ENCODE peak calls at places on chromosome 3, in five cellular contexts. One of them, this sample, is unnamed.

GRCh38 chr3:53258600-53259426 is 3.0 kb upstream of the TKT start:
- DNase-seq in neuronal stem cell: no peak
- DNase-seq in GM23248: no peak
- DNase-seq in OCI-LY7: no peak
- DNase-seq in hepatocyte: no peak
- DNase-seq in this sample: no peak

GRCh38 chr3:159773706-159774105 is 214.9 kb upstream of the IL12A start:
- DNase-seq in GM23248: no peak
- DNase-seq in OCI-LY7: no peak
- DNase-seq in neuronal stem cell: no peak
- DNase-seq in hepatocyte: no peak
- DNase-seq in this sample: no peak

GRCh38 chr3:134905647-134905935 is 110.5 kb downstream of the EPHB1 start:
- DNase-seq in GM23248: no peak
- DNase-seq in OCI-LY7: no peak
- DNase-seq in neuronal stem cell: no peak
- DNase-seq in hepatocyte: no peak
- DNase-seq in this sample: no peak

GRCh38 chr3:88810455-88810854 is 297.0 kb upstream of the EPHA3 start:
- DNase-seq in OCI-LY7: no peak
- DNase-seq in GM23248: peak
- DNase-seq in hepatocyte: no peak
- DNase-seq in neuronal stem cell: no peak
- DNase-seq in this sample: no peak

GRCh38 chr3:172213765-172214358 is 174.5 kb downstream of the FNDC3B start:
- DNase-seq in GM23248: no peak
- DNase-seq in OCI-LY7: no peak
- DNase-seq in neuronal stem cell: no peak
- DNase-seq in hepatocyte: no peak
- DNase-seq in this sample: no peak

GRCh38 chr3:153749070-153749610 is 372.1 kb upstream of the ARHGEF26 start:
- DNase-seq in OCI-LY7: no peak
- DNase-seq in hepatocyte: no peak
- DNase-seq in GM23248: peak
- DNase-seq in neuronal stem cell: no peak
- DNase-seq in this sample: no peak

GRCh38 chr3:11564577-11565001 is 79.1 kb downstream of the VGLL4 start:
- DNase-seq in neuronal stem cell: no peak
- DNase-seq in hepatocyte: no peak
- DNase-seq in OCI-LY7: no peak
- DNase-seq in GM23248: no peak
- DNase-seq in this sample: no peak

GRCh38 chr3:3683261-3683660 is 116.0 kb upstream of the LRRN1 start:
- DNase-seq in OCI-LY7: no peak
- DNase-seq in neuronal stem cell: no peak
- DNase-seq in GM23248: no peak
- DNase-seq in hepatocyte: no peak
- DNase-seq in this sample: no peak

GRCh38 chr3:61819861-61820260 is 258.5 kb downstream of the PTPRG start:
- DNase-seq in GM23248: peak
- DNase-seq in neuronal stem cell: no peak
- DNase-seq in OCI-LY7: no peak
- DNase-seq in hepatocyte: no peak
- DNase-seq in this sample: no peak

GRCh38 chr3:51581529-51581928 is 43.0 kb downstream of the RAD54L2 start:
- DNase-seq in hepatocyte: peak
- DNase-seq in neuronal stem cell: no peak
- DNase-seq in OCI-LY7: no peak
- DNase-seq in GM23248: peak
- DNase-seq in this sample: no peak

GRCh38 chr3:194276768-194277546 is 74.2 kb downstream of the CPN2 start:
- DNase-seq in GM23248: peak
- DNase-seq in neuronal stem cell: no peak
- DNase-seq in hepatocyte: peak
- DNase-seq in OCI-LY7: no peak
- DNase-seq in this sample: no peak

GRCh38 chr3:38725726-38726410 is 76.4 kb upstream of the SCN5A start:
- DNase-seq in GM23248: peak
- DNase-seq in hepatocyte: no peak
- DNase-seq in neuronal stem cell: no peak
- DNase-seq in OCI-LY7: no peak
- DNase-seq in this sample: no peak

GRCh38 chr3:10322355-10322715 is 1.4 kb upstream of the SEC13 start:
- DNase-seq in neuronal stem cell: no peak
- DNase-seq in OCI-LY7: peak
- DNase-seq in GM23248: no peak
- DNase-seq in hepatocyte: no peak
- DNase-seq in this sample: no peak

DNA sequence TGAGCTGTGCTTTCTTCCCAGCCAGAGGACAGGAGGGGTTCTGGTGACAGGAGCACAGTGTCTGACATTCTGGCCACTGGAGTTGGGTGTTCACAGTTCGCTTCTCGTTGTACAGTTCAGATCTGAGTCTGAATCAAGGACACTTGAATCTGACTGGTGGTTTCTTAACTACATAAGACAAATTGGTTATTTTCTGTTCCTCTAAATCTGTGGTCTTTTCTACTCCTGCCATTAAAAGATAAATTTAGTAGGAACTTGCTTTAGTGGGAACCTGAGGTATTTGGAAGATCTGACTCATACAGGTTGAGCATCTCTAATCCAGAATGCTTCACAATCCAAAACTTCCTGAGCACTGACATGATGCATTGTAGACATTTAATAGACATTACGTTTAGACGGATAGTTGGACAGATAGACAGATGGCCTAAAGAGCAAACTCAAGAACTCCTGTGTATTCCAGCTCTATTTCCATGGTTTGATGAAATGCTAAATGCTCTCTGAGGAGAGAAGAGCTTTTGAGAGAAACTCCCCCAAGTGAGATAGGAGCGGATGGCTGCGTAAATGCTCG is 71.0 kb downstream of the CCK start:
- DNase-seq in GM23248: no peak
- DNase-seq in hepatocyte: no peak
- DNase-seq in OCI-LY7: no peak
- DNase-seq in neuronal stem cell: no peak
- DNase-seq in this sample: no peak
- H3K4me3 ChIP-seq in GM23248: no peak
- H3K4me3 ChIP-seq in hepatocyte: no peak
- H3K4me3 ChIP-seq in OCI-LY7: peak
- H3K4me3 ChIP-seq in neuronal stem cell: no peak
- H3K4me3 ChIP-seq in this sample: no peak

GRCh38 chr3:1823867-1824266 is 274.8 kb upstream of the CNTN4 start:
- DNase-seq in GM23248: no peak
- DNase-seq in OCI-LY7: no peak
- DNase-seq in hepatocyte: no peak
- DNase-seq in neuronal stem cell: no peak
- DNase-seq in this sample: no peak
- H3K4me2 ChIP-seq in GM23248: no peak
- H3K4me2 ChIP-seq in OCI-LY7: no peak
- H3K4me2 ChIP-seq in hepatocyte: no peak
- H3K4me2 ChIP-seq in neuronal stem cell: no peak
- H3K4me2 ChIP-seq in this sample: no peak

DNA sequence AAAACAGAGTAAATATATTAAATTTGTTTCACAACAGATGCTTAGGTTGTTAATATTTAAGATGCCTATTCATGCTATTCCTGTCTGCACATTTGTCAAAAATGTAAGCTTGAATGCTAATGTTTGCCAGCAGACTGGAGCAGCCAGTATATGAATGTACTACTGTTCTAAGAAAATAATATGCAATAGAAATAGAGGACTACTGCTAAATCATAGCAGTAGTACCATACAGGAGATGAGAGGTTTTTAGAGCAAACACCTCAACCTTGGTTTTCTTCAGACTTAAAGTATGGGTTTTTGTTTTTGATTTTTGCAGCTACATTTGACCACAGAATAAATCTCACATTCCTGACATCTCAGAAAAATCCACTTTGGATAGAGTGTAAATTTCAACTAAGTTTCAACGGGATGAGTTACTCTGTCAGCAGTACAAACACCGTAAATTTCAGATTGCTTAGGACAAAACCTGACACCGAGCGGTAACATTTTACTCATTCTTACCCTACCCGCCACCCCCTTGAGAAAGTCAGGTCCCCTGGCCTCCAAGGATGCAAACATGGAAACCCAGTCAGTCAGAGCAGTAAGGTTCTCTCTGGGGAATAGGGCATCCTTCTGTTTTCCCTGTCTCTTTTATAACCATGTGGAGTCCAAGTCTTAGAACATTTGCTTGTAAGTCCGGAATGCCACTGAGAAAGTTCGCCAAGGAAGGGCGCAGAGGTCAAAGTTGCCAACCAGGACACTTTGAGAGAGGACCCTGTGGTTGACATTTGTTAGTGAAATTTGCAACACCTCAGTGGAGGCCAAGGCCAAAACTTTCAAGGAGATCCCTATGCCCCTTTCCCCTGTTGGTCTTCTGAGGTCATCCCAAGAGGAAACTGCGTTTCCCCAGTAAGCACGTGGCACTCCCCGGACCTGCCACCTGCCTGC is 17.9 kb upstream of the SATB1 start:
- DNase-seq in OCI-LY7: no peak
- DNase-seq in hepatocyte: no peak
- DNase-seq in neuronal stem cell: no peak
- DNase-seq in GM23248: no peak
- DNase-seq in this sample: no peak
- H2AFZ ChIP-seq in OCI-LY7: no peak
- H2AFZ ChIP-seq in hepatocyte: peak
- H2AFZ ChIP-seq in neuronal stem cell: peak
- H2AFZ ChIP-seq in GM23248: peak
- H2AFZ ChIP-seq in this sample: peak

GRCh38 chr3:46096781-46097180 is 69.5 kb upstream of the XCR1 start:
- DNase-seq in neuronal stem cell: no peak
- DNase-seq in OCI-LY7: no peak
- DNase-seq in GM23248: no peak
- DNase-seq in hepatocyte: no peak
- DNase-seq in this sample: no peak

GRCh38 chr3:46096336-46096735 is 69.1 kb upstream of the XCR1 start:
- DNase-seq in GM23248: peak
- DNase-seq in neuronal stem cell: no peak
- DNase-seq in hepatocyte: no peak
- DNase-seq in OCI-LY7: no peak
- DNase-seq in this sample: no peak

GRCh38 chr3:46095307-46095706 is 68.0 kb upstream of the XCR1 start:
- DNase-seq in OCI-LY7: peak
- DNase-seq in GM23248: no peak
- DNase-seq in hepatocyte: no peak
- DNase-seq in neuronal stem cell: no peak
- DNase-seq in this sample: no peak

GRCh38 chr3:46098319-46098761 is 71.1 kb upstream of the XCR1 start:
- DNase-seq in hepatocyte: no peak
- DNase-seq in neuronal stem cell: no peak
- DNase-seq in GM23248: peak
- DNase-seq in OCI-LY7: peak
- DNase-seq in this sample: no peak

GRCh38 chr3:46097691-46098241 is 70.5 kb upstream of the XCR1 start:
- DNase-seq in neuronal stem cell: no peak
- DNase-seq in OCI-LY7: peak
- DNase-seq in GM23248: peak
- DNase-seq in hepatocyte: no peak
- DNase-seq in this sample: peak
- H3K4me3 ChIP-seq in neuronal stem cell: no peak
- H3K4me3 ChIP-seq in OCI-LY7: peak
- H3K4me3 ChIP-seq in GM23248: peak
- H3K4me3 ChIP-seq in hepatocyte: no peak
- H3K4me3 ChIP-seq in this sample: no peak

GRCh38 chr3:5054098-5054497 is 68.0 kb upstream of the ARL8B start:
- DNase-seq in neuronal stem cell: no peak
- DNase-seq in hepatocyte: no peak
- DNase-seq in GM23248: no peak
- DNase-seq in OCI-LY7: no peak
- DNase-seq in this sample: no peak
- H3K4me2 ChIP-seq in neuronal stem cell: no peak
- H3K4me2 ChIP-seq in hepatocyte: no peak
- H3K4me2 ChIP-seq in GM23248: peak
- H3K4me2 ChIP-seq in OCI-LY7: no peak
- H3K4me2 ChIP-seq in this sample: no peak

This sample was measured in PC-9.